ENCODE peak calls at places on chromosomes 1 and 21, in seven cellular contexts. One of them, this sample, is unnamed.

GRCh38 chr1:15455522-15455921 is 1.0 kb upstream of the CELA2A start:
- DNase-seq in HCEC 1CT: peak
- DNase-seq in GM10248: no peak
- DNase-seq in HL-60: peak
- DNase-seq in smooth muscle cell of the brain vasculature: no peak
- DNase-seq in brain microvascular endothelial cell: no peak
- DNase-seq in pulmonary artery endothelial cell: no peak
- DNase-seq in this sample: no peak

GRCh38 chr1:200938955-200939354 is 44.3 kb downstream of the INAVA start:
- DNase-seq in HCEC 1CT: no peak
- DNase-seq in smooth muscle cell of the brain vasculature: no peak
- DNase-seq in HL-60: peak
- DNase-seq in pulmonary artery endothelial cell: no peak
- DNase-seq in brain microvascular endothelial cell: no peak
- DNase-seq in GM10248: no peak
- DNase-seq in this sample: no peak

GRCh38 chr1:204348722-204349121 is 11.0 kb downstream of the PLEKHA6 start:
- DNase-seq in smooth muscle cell of the brain vasculature: no peak
- DNase-seq in brain microvascular endothelial cell: peak
- DNase-seq in pulmonary artery endothelial cell: no peak
- DNase-seq in HCEC 1CT: no peak
- DNase-seq in HL-60: no peak
- DNase-seq in GM10248: no peak
- DNase-seq in this sample: no peak

GRCh38 chr1:39688706-39689105 is 2.5 kb downstream of the HPCAL4 start:
- DNase-seq in GM10248: no peak
- DNase-seq in smooth muscle cell of the brain vasculature: no peak
- DNase-seq in HL-60: no peak
- DNase-seq in brain microvascular endothelial cell: no peak
- DNase-seq in HCEC 1CT: no peak
- DNase-seq in pulmonary artery endothelial cell: no peak
- DNase-seq in this sample: no peak

GRCh38 chr1:109763646-109764415 is at the start of gene EPS8L3:
- DNase-seq in HCEC 1CT: no peak
- DNase-seq in smooth muscle cell of the brain vasculature: no peak
- DNase-seq in brain microvascular endothelial cell: no peak
- DNase-seq in HL-60: no peak
- DNase-seq in pulmonary artery endothelial cell: no peak
- DNase-seq in GM10248: no peak
- DNase-seq in this sample: no peak

GRCh38 chr1:45177452-45177851 is 29.0 kb downstream of the ZSWIM5 start:
- DNase-seq in GM10248: no peak
- DNase-seq in smooth muscle cell of the brain vasculature: no peak
- DNase-seq in HCEC 1CT: peak
- DNase-seq in HL-60: no peak
- DNase-seq in pulmonary artery endothelial cell: no peak
- DNase-seq in brain microvascular endothelial cell: peak
- DNase-seq in this sample: no peak

GRCh38 chr1:207831517-207832327 is 79.2 kb downstream of the CD34 start:
- DNase-seq in GM10248: peak
- DNase-seq in brain microvascular endothelial cell: no peak
- DNase-seq in pulmonary artery endothelial cell: no peak
- DNase-seq in HCEC 1CT: no peak
- DNase-seq in HL-60: no peak
- DNase-seq in smooth muscle cell of the brain vasculature: no peak
- DNase-seq in this sample: no peak

GRCh38 chr1:38009088-38009840 is 3.3 kb upstream of the UTP11 start:
- DNase-seq in HCEC 1CT: peak
- DNase-seq in HL-60: peak
- DNase-seq in brain microvascular endothelial cell: peak
- DNase-seq in GM10248: no peak
- DNase-seq in smooth muscle cell of the brain vasculature: no peak
- DNase-seq in pulmonary artery endothelial cell: no peak
- DNase-seq in this sample: no peak

GRCh38 chr21:41477641-41478318 is 30.2 kb downstream of the TMPRSS2 start:
- DNase-seq in HL-60: no peak
- DNase-seq in HCEC 1CT: no peak
- DNase-seq in smooth muscle cell of the brain vasculature: peak
- DNase-seq in brain microvascular endothelial cell: no peak
- DNase-seq in pulmonary artery endothelial cell: no peak
- DNase-seq in GM10248: no peak
- DNase-seq in this sample: peak

GRCh38 chr1:162421258-162422194 is 9.6 kb upstream of the SH2D1B start:
- DNase-seq in GM10248: no peak
- DNase-seq in brain microvascular endothelial cell: no peak
- DNase-seq in HCEC 1CT: no peak
- DNase-seq in smooth muscle cell of the brain vasculature: no peak
- DNase-seq in HL-60: no peak
- DNase-seq in pulmonary artery endothelial cell: no peak
- DNase-seq in this sample: no peak

GRCh38 chr1:166184897-166185296 is 18.1 kb upstream of the FAM78B start:
- DNase-seq in brain microvascular endothelial cell: no peak
- DNase-seq in smooth muscle cell of the brain vasculature: no peak
- DNase-seq in HL-60: no peak
- DNase-seq in HCEC 1CT: no peak
- DNase-seq in pulmonary artery endothelial cell: no peak
- DNase-seq in GM10248: no peak
- DNase-seq in this sample: no peak